ENCODE peak calls at places on chromosomes 6 and 20, in four cellular contexts. One of them, this sample, is unnamed.

GRCh38 chr6:104689551-104690205 is 170.0 kb downstream of the HACE1 start:
- DNase-seq in K562: no peak
- DNase-seq in GM12878: no peak
- DNase-seq in H1: no peak
- DNase-seq in this sample: no peak

GRCh38 chr20:50238081-50238800 is 47.6 kb downstream of the CEBPB start:
- DNase-seq in K562: no peak
- DNase-seq in GM12878: no peak
- DNase-seq in H1: no peak
- DNase-seq in this sample: no peak

GRCh38 chr20:63639093-63639860 is 12.4 kb upstream of the GMEB2 start:
- DNase-seq in K562: no peak
- DNase-seq in GM12878: no peak
- DNase-seq in H1: no peak
- DNase-seq in this sample: no peak

GRCh38 chr6:6900566-6901204 is 207.1 kb upstream of the RREB1 start:
- DNase-seq in K562: no peak
- DNase-seq in GM12878: no peak
- DNase-seq in H1: no peak
- DNase-seq in this sample: no peak

GRCh38 chr20:35994994-35995453 is 26.6 kb downstream of the CNBD2 start:
- DNase-seq in K562: peak
- DNase-seq in GM12878: peak
- DNase-seq in H1: peak
- DNase-seq in this sample: peak

GRCh38 chr20:2771631-2772080 is 28.8 kb downstream of the CPXM1 start:
- DNase-seq in K562: no peak
- DNase-seq in GM12878: no peak
- DNase-seq in H1: no peak
- DNase-seq in this sample: peak

GRCh38 chr20:51382986-51383821 is 159.3 kb downstream of the NFATC2 start:
- DNase-seq in K562: no peak
- DNase-seq in GM12878: no peak
- DNase-seq in H1: no peak
- DNase-seq in this sample: no peak

GRCh38 chr6:12593720-12594540 is 122.6 kb upstream of the PHACTR1 start:
- DNase-seq in K562: peak
- DNase-seq in GM12878: no peak
- DNase-seq in H1: no peak
- DNase-seq in this sample: peak

GRCh38 chr6:118860880-118861279 is 33.1 kb upstream of the ASF1A start:
- DNase-seq in K562: no peak
- DNase-seq in GM12878: no peak
- DNase-seq in H1: no peak
- DNase-seq in this sample: no peak

GRCh38 chr6:43860285-43860684 is 90.3 kb downstream of the VEGFA start:
- DNase-seq in K562: no peak
- DNase-seq in GM12878: no peak
- DNase-seq in H1: no peak
- DNase-seq in this sample: no peak

GRCh38 chr20:38123021-38123587 is 42.0 kb downstream of the TGM2 start:
- DNase-seq in K562: peak
- DNase-seq in GM12878: no peak
- DNase-seq in H1: peak
- DNase-seq in this sample: peak

GRCh38 chr20:48891235-48892048 is 30.1 kb upstream of the ARFGEF2 start:
- DNase-seq in K562: no peak
- DNase-seq in GM12878: no peak
- DNase-seq in H1: no peak
- DNase-seq in this sample: no peak

GRCh38 chr20:50019466-50020256 is 36.9 kb downstream of the SNAI1 start:
- DNase-seq in K562: no peak
- DNase-seq in GM12878: no peak
- DNase-seq in H1: no peak
- DNase-seq in this sample: no peak

GRCh38 chr20:53942121-53942816 is 128.1 kb downstream of the BCAS1 start:
- DNase-seq in K562: no peak
- DNase-seq in GM12878: peak
- DNase-seq in H1: peak
- DNase-seq in this sample: no peak

GRCh38 chr6:155201461-155202226 is 62.2 kb upstream of the CLDN20 start:
- DNase-seq in K562: no peak
- DNase-seq in GM12878: no peak
- DNase-seq in H1: no peak
- DNase-seq in this sample: no peak

GRCh38 chr6:45301348-45302142 is 26.6 kb upstream of the RUNX2 start:
- DNase-seq in K562: no peak
- DNase-seq in GM12878: no peak
- DNase-seq in H1: no peak
- DNase-seq in this sample: no peak

GRCh38 chr20:1890469-1891262 is 4.5 kb upstream of the SIRPA start:
- DNase-seq in K562: no peak
- DNase-seq in GM12878: no peak
- DNase-seq in H1: no peak
- DNase-seq in this sample: no peak

GRCh38 chr20:1871807-1872455 is 23.3 kb upstream of the SIRPA start:
- DNase-seq in K562: no peak
- DNase-seq in GM12878: peak
- DNase-seq in H1: no peak
- DNase-seq in this sample: no peak

GRCh38 chr6:80535914-80536565 is 429.6 kb downstream of the BCKDHB start:
- DNase-seq in K562: no peak
- DNase-seq in GM12878: no peak
- DNase-seq in H1: no peak
- DNase-seq in this sample: no peak

GRCh38 chr20:57509665-57510237 is 15.2 kb downstream of the CTCFL start:
- DNase-seq in K562: peak
- DNase-seq in GM12878: no peak
- DNase-seq in H1: no peak
- DNase-seq in this sample: peak

GRCh38 chr20:3235661-3236324 is 3.2 kb downstream of the SLC4A11 start:
- DNase-seq in K562: no peak
- DNase-seq in GM12878: no peak
- DNase-seq in H1: no peak
- DNase-seq in this sample: no peak

GRCh38 chr20:63942250-63943006 is 13.8 kb downstream of the UCKL1 start:
- DNase-seq in K562: peak
- DNase-seq in GM12878: no peak
- DNase-seq in H1: peak
- DNase-seq in this sample: no peak

GRCh38 chr6:48249071-48249470 is 138.1 kb upstream of the PTCHD4 start:
- DNase-seq in K562: no peak
- DNase-seq in GM12878: no peak
- DNase-seq in H1: no peak
- DNase-seq in this sample: no peak

GRCh38 chr6:20447581-20448132 is 46.0 kb downstream of the E2F3 start:
- DNase-seq in K562: no peak
- DNase-seq in GM12878: no peak
- DNase-seq in H1: no peak
- DNase-seq in this sample: no peak

GRCh38 chr20:50274570-50275430 is 84.2 kb downstream of the CEBPB start:
- DNase-seq in K562: no peak
- DNase-seq in GM12878: no peak
- DNase-seq in H1: no peak
- DNase-seq in this sample: peak

GRCh38 chr6:165227644-165228329 is 81.6 kb downstream of the C6orf118 start:
- DNase-seq in K562: no peak
- DNase-seq in GM12878: no peak
- DNase-seq in H1: no peak
- DNase-seq in this sample: no peak

GRCh38 chr6:558089-558488 is 98.8 kb downstream of the HUS1B start:
- DNase-seq in K562: no peak
- DNase-seq in GM12878: no peak
- DNase-seq in H1: no peak
- DNase-seq in this sample: no peak

GRCh38 chr6:150567360-150567759 is 32.3 kb upstream of the PLEKHG1 start:
- DNase-seq in K562: no peak
- DNase-seq in GM12878: no peak
- DNase-seq in H1: no peak
- DNase-seq in this sample: peak

GRCh38 chr20:59962155-59962554 is 3.9 kb downstream of the CDH26 start:
- DNase-seq in K562: no peak
- DNase-seq in GM12878: no peak
- DNase-seq in H1: no peak
- DNase-seq in this sample: no peak

GRCh38 chr6:16292432-16292831 is 54.0 kb downstream of the GMPR start:
- DNase-seq in K562: no peak
- DNase-seq in GM12878: no peak
- DNase-seq in H1: no peak
- DNase-seq in this sample: no peak

GRCh38 chr6:13304101-13304500 is 24.2 kb downstream of the TBC1D7 start:
- DNase-seq in K562: no peak
- DNase-seq in GM12878: no peak
- DNase-seq in H1: peak
- DNase-seq in this sample: no peak

DNA sequence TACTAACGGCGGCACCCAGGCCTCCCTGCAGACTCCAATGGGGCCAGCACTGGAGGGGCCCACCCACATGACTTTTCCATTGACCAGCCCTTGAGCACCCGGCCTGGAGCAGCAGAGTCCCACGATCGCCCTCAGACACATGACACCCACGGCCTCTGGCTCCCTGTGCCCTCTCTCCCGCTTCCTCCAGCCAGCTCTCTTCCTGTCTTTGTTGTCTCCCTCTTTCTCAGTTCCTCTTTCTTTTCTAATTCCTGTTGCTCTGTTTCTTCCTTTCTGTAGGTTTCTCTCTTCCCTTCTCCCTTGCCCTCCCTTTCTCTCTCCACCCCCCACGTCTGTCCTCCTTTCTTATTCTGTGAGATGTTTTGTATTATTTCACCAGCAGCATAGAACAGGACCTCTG is 26.1 kb upstream of the FANCE start:
- DNase-seq in K562: no peak
- DNase-seq in GM12878: no peak
- DNase-seq in H1: no peak
- DNase-seq in this sample: no peak
- TF ChIP-seq CREB1 in K562: no peak
- TF ChIP-seq CREB1 in GM12878: no peak
- TF ChIP-seq CREB1 in H1: no peak
- TF ChIP-seq CREB1 in this sample: no peak

DNA sequence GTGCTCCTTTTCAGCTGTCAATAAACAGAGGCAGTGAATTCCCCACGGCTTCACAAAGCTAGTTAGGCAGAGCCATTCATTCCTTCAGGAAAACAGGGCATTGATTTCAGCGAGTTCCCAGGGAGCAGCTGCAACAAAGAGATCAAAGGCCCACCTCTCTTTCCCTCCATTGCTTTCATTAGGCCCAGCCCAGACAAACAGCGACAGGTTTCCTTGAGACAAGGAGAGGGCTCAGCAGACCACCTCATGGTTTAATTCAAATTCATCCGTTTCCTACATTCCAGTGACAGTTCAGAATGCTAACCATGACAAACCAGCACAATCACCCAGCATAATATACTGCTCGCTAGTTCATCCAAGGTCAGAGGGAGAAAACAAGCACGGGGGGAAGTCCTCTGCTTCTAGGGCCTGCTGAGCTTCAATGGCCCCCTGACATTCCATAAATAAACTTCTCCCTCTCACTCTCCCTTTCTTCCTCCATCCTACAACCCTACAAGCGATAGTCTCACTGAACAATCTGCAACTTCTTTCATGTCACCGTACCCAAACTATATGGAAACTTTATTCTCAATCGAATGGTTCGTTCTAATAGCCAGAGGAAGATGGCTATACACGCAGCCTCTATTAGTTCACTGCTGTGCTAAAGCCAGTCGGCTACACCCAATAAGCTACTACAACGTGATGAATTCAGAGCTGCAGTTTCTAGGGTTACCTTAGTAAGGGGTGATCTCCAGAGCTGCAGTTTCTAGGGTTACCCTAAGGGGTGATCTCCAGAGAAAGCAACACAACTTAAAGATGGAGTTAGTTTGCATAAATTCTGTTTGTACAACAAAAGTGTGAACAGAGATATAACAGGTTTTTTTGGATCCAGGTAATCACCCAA is 34.7 kb downstream of the PLAGL1 start:
- DNase-seq in K562: no peak
- DNase-seq in GM12878: no peak
- DNase-seq in H1: peak
- DNase-seq in this sample: peak
- TF ChIP-seq CBX5 in K562: no peak
- TF ChIP-seq CBX5 in GM12878: no peak
- TF ChIP-seq CBX5 in H1: no peak
- TF ChIP-seq CBX5 in this sample: no peak

DNA sequence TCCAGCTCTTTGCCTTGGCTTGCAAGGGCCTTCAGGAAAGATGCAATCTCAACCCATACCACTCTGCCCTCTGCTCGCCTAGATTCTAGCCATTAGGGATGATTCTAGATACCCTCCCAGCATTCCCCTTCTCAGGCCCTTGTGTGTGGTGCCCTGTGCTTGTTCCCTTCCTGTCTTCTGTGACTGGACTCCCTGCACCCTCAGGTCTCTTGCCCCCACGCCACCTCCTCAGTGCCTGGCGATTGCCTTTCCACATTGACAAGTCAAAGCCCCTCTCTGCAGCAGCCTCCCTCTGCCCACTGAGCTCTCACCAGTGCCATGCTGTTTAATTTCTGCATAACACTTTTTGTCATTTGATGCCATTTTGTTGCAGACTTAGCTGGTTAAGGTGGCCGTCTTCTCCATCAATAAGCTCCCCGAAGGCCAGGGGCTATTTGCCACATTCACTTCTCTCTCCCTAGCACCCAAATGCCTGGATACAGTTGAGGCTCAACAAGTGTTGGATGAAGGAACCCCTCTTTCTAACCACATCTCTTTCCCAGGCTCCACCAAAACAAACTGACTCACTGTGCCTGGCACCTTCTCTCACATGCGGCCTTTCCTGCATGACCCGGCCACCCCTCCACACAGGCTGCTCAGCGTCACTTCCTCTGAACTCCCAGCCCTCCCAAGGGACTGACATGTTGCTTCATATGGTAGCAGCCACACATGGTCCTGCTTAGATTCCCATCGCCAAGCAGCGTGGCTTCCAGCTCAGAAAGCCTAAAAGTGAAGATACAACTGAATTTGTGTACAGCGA is 4.6 kb upstream of the TXNDC5 start:
- DNase-seq in K562: no peak
- DNase-seq in GM12878: no peak
- DNase-seq in H1: no peak
- DNase-seq in this sample: no peak
- TF ChIP-seq CREB1 in K562: no peak
- TF ChIP-seq CREB1 in GM12878: no peak
- TF ChIP-seq CREB1 in H1: no peak
- TF ChIP-seq CREB1 in this sample: no peak

GRCh38 chr6:41695825-41696224 is 39.6 kb downstream of the TFEB start:
- DNase-seq in K562: no peak
- DNase-seq in GM12878: no peak
- DNase-seq in H1: no peak
- DNase-seq in this sample: no peak

GRCh38 chr6:41697902-41698349 is 37.5 kb downstream of the TFEB start:
- DNase-seq in K562: no peak
- DNase-seq in GM12878: no peak
- DNase-seq in H1: no peak
- DNase-seq in this sample: no peak

GRCh38 chr6:41694815-41695536 is 40.4 kb downstream of the TFEB start:
- DNase-seq in K562: no peak
- DNase-seq in GM12878: no peak
- DNase-seq in H1: no peak
- DNase-seq in this sample: no peak

GRCh38 chr6:41698350-41698781 is 37.0 kb downstream of the TFEB start:
- DNase-seq in K562: no peak
- DNase-seq in GM12878: no peak
- DNase-seq in H1: no peak
- DNase-seq in this sample: no peak

GRCh38 chr6:41696788-41697187 is 38.6 kb downstream of the TFEB start:
- DNase-seq in K562: no peak
- DNase-seq in GM12878: no peak
- DNase-seq in H1: no peak
- DNase-seq in this sample: no peak
- TF ChIP-seq CBX5 in K562: no peak
- TF ChIP-seq CBX5 in GM12878: no peak
- TF ChIP-seq CBX5 in H1: no peak
- TF ChIP-seq CBX5 in this sample: no peak

This sample was measured in HepG2.